ENCODE peak calls at places on chromosomes 3 and 15, in nine cellular contexts. One of them, this sample, is unnamed.

GRCh38 chr15:66498501-66499386 is 1.2 kb upstream of the SNAPC5 start:
- DNase-seq in ureter: no peak
- DNase-seq in AG04450: no peak
- DNase-seq in EH: peak
- DNase-seq in ecto neural progenitor cell: no peak
- DNase-seq in non-pigmented ciliary epithelial cell: no peak
- DNase-seq in HFFc6: peak
- DNase-seq in left cardiac atrium: no peak
- DNase-seq in nephron progenitor cell: no peak
- DNase-seq in this sample: no peak

GRCh38 chr3:105868745-105869530 is at the start of gene CBLB:
- DNase-seq in ureter: peak
- DNase-seq in AG04450: peak
- DNase-seq in EH: peak
- DNase-seq in ecto neural progenitor cell: peak
- DNase-seq in non-pigmented ciliary epithelial cell: peak
- DNase-seq in HFFc6: peak
- DNase-seq in left cardiac atrium: peak
- DNase-seq in nephron progenitor cell: peak
- DNase-seq in this sample: peak

GRCh38 chr3:5276953-5277352 is 89.4 kb downstream of the EDEM1 start:
- DNase-seq in ureter: no peak
- DNase-seq in AG04450: no peak
- DNase-seq in EH: no peak
- DNase-seq in ecto neural progenitor cell: no peak
- DNase-seq in non-pigmented ciliary epithelial cell: no peak
- DNase-seq in HFFc6: no peak
- DNase-seq in left cardiac atrium: no peak
- DNase-seq in nephron progenitor cell: no peak
- DNase-seq in this sample: no peak

GRCh38 chr15:66154581-66154980 is 99.0 kb downstream of the MEGF11 start:
- DNase-seq in ureter: no peak
- DNase-seq in AG04450: no peak
- DNase-seq in EH: no peak
- DNase-seq in ecto neural progenitor cell: no peak
- DNase-seq in non-pigmented ciliary epithelial cell: no peak
- DNase-seq in HFFc6: no peak
- DNase-seq in left cardiac atrium: no peak
- DNase-seq in nephron progenitor cell: no peak
- DNase-seq in this sample: no peak

GRCh38 chr15:71634820-71635219 is 175.5 kb upstream of the NR2E3 start:
- DNase-seq in ureter: no peak
- DNase-seq in AG04450: no peak
- DNase-seq in EH: peak
- DNase-seq in ecto neural progenitor cell: no peak
- DNase-seq in non-pigmented ciliary epithelial cell: no peak
- DNase-seq in HFFc6: peak
- DNase-seq in left cardiac atrium: no peak
- DNase-seq in nephron progenitor cell: no peak
- DNase-seq in this sample: no peak

GRCh38 chr3:24683090-24683489 is 188.4 kb upstream of the THRB start:
- DNase-seq in ureter: no peak
- DNase-seq in AG04450: no peak
- DNase-seq in EH: no peak
- DNase-seq in ecto neural progenitor cell: no peak
- DNase-seq in non-pigmented ciliary epithelial cell: no peak
- DNase-seq in HFFc6: no peak
- DNase-seq in left cardiac atrium: no peak
- DNase-seq in nephron progenitor cell: no peak
- DNase-seq in this sample: no peak

GRCh38 chr15:52797625-52798501 is 7.7 kb upstream of the ONECUT1 start:
- DNase-seq in ureter: no peak
- DNase-seq in AG04450: no peak
- DNase-seq in EH: no peak
- DNase-seq in ecto neural progenitor cell: no peak
- DNase-seq in non-pigmented ciliary epithelial cell: no peak
- DNase-seq in HFFc6: no peak
- DNase-seq in left cardiac atrium: peak
- DNase-seq in nephron progenitor cell: peak
- DNase-seq in this sample: peak

GRCh38 chr3:12925648-12926047 is 84.3 kb upstream of the RPL32 start:
- DNase-seq in ureter: no peak
- DNase-seq in AG04450: no peak
- DNase-seq in EH: no peak
- DNase-seq in ecto neural progenitor cell: no peak
- DNase-seq in non-pigmented ciliary epithelial cell: no peak
- DNase-seq in HFFc6: no peak
- DNase-seq in left cardiac atrium: no peak
- DNase-seq in nephron progenitor cell: no peak
- DNase-seq in this sample: no peak

GRCh38 chr3:193773266-193774183 is 180.5 kb downstream of the OPA1 start:
- DNase-seq in ureter: no peak
- DNase-seq in AG04450: no peak
- DNase-seq in EH: no peak
- DNase-seq in ecto neural progenitor cell: no peak
- DNase-seq in non-pigmented ciliary epithelial cell: no peak
- DNase-seq in HFFc6: no peak
- DNase-seq in left cardiac atrium: no peak
- DNase-seq in nephron progenitor cell: no peak
- DNase-seq in this sample: no peak

GRCh38 chr15:25810631-25811077 is 52.5 kb downstream of the ATP10A start:
- DNase-seq in ureter: no peak
- DNase-seq in AG04450: no peak
- DNase-seq in EH: no peak
- DNase-seq in ecto neural progenitor cell: peak
- DNase-seq in non-pigmented ciliary epithelial cell: no peak
- DNase-seq in HFFc6: no peak
- DNase-seq in left cardiac atrium: no peak
- DNase-seq in nephron progenitor cell: peak
- DNase-seq in this sample: no peak

GRCh38 chr3:123312331-123313265 is 110.9 kb downstream of the SEC22A start:
- DNase-seq in ureter: no peak
- DNase-seq in AG04450: no peak
- DNase-seq in EH: peak
- DNase-seq in ecto neural progenitor cell: no peak
- DNase-seq in non-pigmented ciliary epithelial cell: no peak
- DNase-seq in HFFc6: no peak
- DNase-seq in left cardiac atrium: no peak
- DNase-seq in nephron progenitor cell: no peak
- DNase-seq in this sample: no peak

GRCh38 chr15:66253296-66253642 is 281 bp downstream of the MEGF11 start:
- DNase-seq in ureter: no peak
- DNase-seq in AG04450: no peak
- DNase-seq in EH: no peak
- DNase-seq in ecto neural progenitor cell: peak
- DNase-seq in non-pigmented ciliary epithelial cell: no peak
- DNase-seq in HFFc6: no peak
- DNase-seq in left cardiac atrium: no peak
- DNase-seq in nephron progenitor cell: no peak
- DNase-seq in this sample: peak

GRCh38 chr3:149586871-149587270 is 71.0 kb downstream of the WWTR1 start:
- DNase-seq in ureter: no peak
- DNase-seq in AG04450: no peak
- DNase-seq in EH: peak
- DNase-seq in ecto neural progenitor cell: no peak
- DNase-seq in non-pigmented ciliary epithelial cell: no peak
- DNase-seq in HFFc6: peak
- DNase-seq in left cardiac atrium: no peak
- DNase-seq in nephron progenitor cell: no peak
- DNase-seq in this sample: no peak

GRCh38 chr15:87711011-87711410 is 545.5 kb downstream of the NTRK3 start:
- DNase-seq in ureter: no peak
- DNase-seq in AG04450: no peak
- DNase-seq in EH: no peak
- DNase-seq in ecto neural progenitor cell: no peak
- DNase-seq in non-pigmented ciliary epithelial cell: no peak
- DNase-seq in HFFc6: no peak
- DNase-seq in left cardiac atrium: no peak
- DNase-seq in nephron progenitor cell: no peak
- DNase-seq in this sample: no peak

GRCh38 chr3:126179825-126180476 is 435 bp downstream of the ALDH1L1 start:
- DNase-seq in ureter: peak
- DNase-seq in AG04450: no peak
- DNase-seq in EH: peak
- DNase-seq in ecto neural progenitor cell: peak
- DNase-seq in non-pigmented ciliary epithelial cell: no peak
- DNase-seq in HFFc6: no peak
- DNase-seq in left cardiac atrium: peak
- DNase-seq in nephron progenitor cell: peak
- DNase-seq in this sample: peak

GRCh38 chr15:30929982-30930381 is 26.3 kb downstream of the FAN1 start:
- DNase-seq in ureter: no peak
- DNase-seq in AG04450: no peak
- DNase-seq in EH: no peak
- DNase-seq in ecto neural progenitor cell: no peak
- DNase-seq in non-pigmented ciliary epithelial cell: no peak
- DNase-seq in HFFc6: no peak
- DNase-seq in left cardiac atrium: no peak
- DNase-seq in nephron progenitor cell: no peak
- DNase-seq in this sample: no peak

GRCh38 chr3:134404366-134404885 is 30.2 kb upstream of the AMOTL2 start:
- DNase-seq in ureter: no peak
- DNase-seq in AG04450: no peak
- DNase-seq in EH: peak
- DNase-seq in ecto neural progenitor cell: no peak
- DNase-seq in non-pigmented ciliary epithelial cell: no peak
- DNase-seq in HFFc6: no peak
- DNase-seq in left cardiac atrium: no peak
- DNase-seq in nephron progenitor cell: no peak
- DNase-seq in this sample: no peak

GRCh38 chr3:198071602-198072285 is 111.7 kb downstream of the LMLN start:
- DNase-seq in ureter: no peak
- DNase-seq in AG04450: peak
- DNase-seq in EH: peak
- DNase-seq in ecto neural progenitor cell: no peak
- DNase-seq in non-pigmented ciliary epithelial cell: peak
- DNase-seq in HFFc6: peak
- DNase-seq in left cardiac atrium: no peak
- DNase-seq in nephron progenitor cell: no peak
- DNase-seq in this sample: no peak

GRCh38 chr3:124986153-124987143 is 51.9 kb upstream of the MUC13 start:
- DNase-seq in ureter: no peak
- DNase-seq in AG04450: peak
- DNase-seq in EH: peak
- DNase-seq in ecto neural progenitor cell: no peak
- DNase-seq in non-pigmented ciliary epithelial cell: peak
- DNase-seq in HFFc6: peak
- DNase-seq in left cardiac atrium: no peak
- DNase-seq in nephron progenitor cell: peak
- DNase-seq in this sample: peak

GRCh38 chr3:133663569-133664313 is 2.0 kb upstream of the TOPBP1 start:
- DNase-seq in ureter: no peak
- DNase-seq in AG04450: no peak
- DNase-seq in EH: peak
- DNase-seq in ecto neural progenitor cell: no peak
- DNase-seq in non-pigmented ciliary epithelial cell: no peak
- DNase-seq in HFFc6: peak
- DNase-seq in left cardiac atrium: no peak
- DNase-seq in nephron progenitor cell: peak
- DNase-seq in this sample: no peak

GRCh38 chr15:58771621-58772235 is 626 bp downstream of the MINDY2 start:
- DNase-seq in ureter: peak
- DNase-seq in AG04450: no peak
- DNase-seq in EH: peak
- DNase-seq in ecto neural progenitor cell: peak
- DNase-seq in non-pigmented ciliary epithelial cell: no peak
- DNase-seq in HFFc6: peak
- DNase-seq in left cardiac atrium: peak
- DNase-seq in nephron progenitor cell: peak
- DNase-seq in this sample: peak

GRCh38 chr3:31958721-31959152 is 22.3 kb downstream of the OSBPL10 start:
- DNase-seq in ureter: no peak
- DNase-seq in AG04450: no peak
- DNase-seq in EH: no peak
- DNase-seq in ecto neural progenitor cell: no peak
- DNase-seq in non-pigmented ciliary epithelial cell: no peak
- DNase-seq in HFFc6: no peak
- DNase-seq in left cardiac atrium: no peak
- DNase-seq in nephron progenitor cell: no peak
- DNase-seq in this sample: no peak

GRCh38 chr15:98955980-98956723 is 51.4 kb downstream of the PGPEP1L start:
- DNase-seq in ureter: no peak
- DNase-seq in AG04450: no peak
- DNase-seq in EH: no peak
- DNase-seq in ecto neural progenitor cell: no peak
- DNase-seq in non-pigmented ciliary epithelial cell: no peak
- DNase-seq in HFFc6: no peak
- DNase-seq in left cardiac atrium: no peak
- DNase-seq in nephron progenitor cell: no peak
- DNase-seq in this sample: no peak

GRCh38 chr3:125434582-125435011 is 59.5 kb upstream of the ZNF148 start:
- DNase-seq in ureter: no peak
- DNase-seq in AG04450: no peak
- DNase-seq in EH: no peak
- DNase-seq in ecto neural progenitor cell: no peak
- DNase-seq in non-pigmented ciliary epithelial cell: no peak
- DNase-seq in HFFc6: no peak
- DNase-seq in left cardiac atrium: no peak
- DNase-seq in nephron progenitor cell: no peak
- DNase-seq in this sample: no peak

GRCh38 chr3:38235466-38235865 is 30.1 kb upstream of the SLC22A13 start:
- DNase-seq in ureter: no peak
- DNase-seq in AG04450: no peak
- DNase-seq in EH: no peak
- DNase-seq in ecto neural progenitor cell: no peak
- DNase-seq in non-pigmented ciliary epithelial cell: no peak
- DNase-seq in HFFc6: no peak
- DNase-seq in left cardiac atrium: no peak
- DNase-seq in nephron progenitor cell: no peak
- DNase-seq in this sample: no peak

GRCh38 chr15:33789141-33789540 is 179.2 kb upstream of the CHRM5 start:
- DNase-seq in ureter: no peak
- DNase-seq in AG04450: no peak
- DNase-seq in EH: peak
- DNase-seq in ecto neural progenitor cell: no peak
- DNase-seq in non-pigmented ciliary epithelial cell: peak
- DNase-seq in HFFc6: no peak
- DNase-seq in left cardiac atrium: no peak
- DNase-seq in nephron progenitor cell: peak
- DNase-seq in this sample: no peak

GRCh38 chr15:88255496-88256171 is 905 bp downstream of the NTRK3 start:
- DNase-seq in ureter: no peak
- DNase-seq in AG04450: no peak
- DNase-seq in EH: peak
- DNase-seq in ecto neural progenitor cell: peak
- DNase-seq in non-pigmented ciliary epithelial cell: no peak
- DNase-seq in HFFc6: no peak
- DNase-seq in left cardiac atrium: peak
- DNase-seq in nephron progenitor cell: peak
- DNase-seq in this sample: peak

GRCh38 chr3:160129459-160130061 is 95.7 kb upstream of the C3orf80 start:
- DNase-seq in ureter: no peak
- DNase-seq in AG04450: peak
- DNase-seq in EH: peak
- DNase-seq in ecto neural progenitor cell: no peak
- DNase-seq in non-pigmented ciliary epithelial cell: peak
- DNase-seq in HFFc6: peak
- DNase-seq in left cardiac atrium: no peak
- DNase-seq in nephron progenitor cell: no peak
- DNase-seq in this sample: no peak

GRCh38 chr15:40254452-40254851 is 15.6 kb downstream of the PAK6 start:
- DNase-seq in ureter: no peak
- DNase-seq in AG04450: no peak
- DNase-seq in EH: no peak
- DNase-seq in ecto neural progenitor cell: no peak
- DNase-seq in non-pigmented ciliary epithelial cell: no peak
- DNase-seq in HFFc6: no peak
- DNase-seq in left cardiac atrium: no peak
- DNase-seq in nephron progenitor cell: no peak
- DNase-seq in this sample: no peak

GRCh38 chr3:45497963-45498362 is 96.6 kb upstream of the LIMD1 start:
- DNase-seq in ureter: no peak
- DNase-seq in AG04450: no peak
- DNase-seq in EH: no peak
- DNase-seq in ecto neural progenitor cell: no peak
- DNase-seq in non-pigmented ciliary epithelial cell: no peak
- DNase-seq in HFFc6: no peak
- DNase-seq in left cardiac atrium: no peak
- DNase-seq in nephron progenitor cell: no peak
- DNase-seq in this sample: no peak

GRCh38 chr3:167967257-167968010 is 128.3 kb downstream of the GOLIM4 start:
- DNase-seq in ureter: no peak
- DNase-seq in AG04450: no peak
- DNase-seq in EH: no peak
- DNase-seq in ecto neural progenitor cell: no peak
- DNase-seq in non-pigmented ciliary epithelial cell: no peak
- DNase-seq in HFFc6: no peak
- DNase-seq in left cardiac atrium: no peak
- DNase-seq in nephron progenitor cell: no peak
- DNase-seq in this sample: no peak

This sample was measured in WTC11.